ENCODE peak calls at places on chromosome 7, in seven cellular contexts. S, Q, P, X, Z, F and R are unnamed samples.

GRCh38 chr7:30799206-30799975 is 28.2 kb downstream of the MINDY4 start:
- DNase-seq in P (no peak), S (no peak), X (no peak), F (peak; percentile 27), Z (peak; percentile 84), Q (no peak), R (no peak)

GRCh38 chr7:73991522-73992103 is 36.4 kb upstream of the ELN start:
- DNase-seq in X (no peak), Q (no peak), F (no peak), Z (no peak), S (no peak), P (no peak), R (no peak)

GRCh38 chr7:138223402-138223872 is 147.2 kb downstream of the AKR1D1 start:
- DNase-seq in P (no peak), Q (no peak), S (no peak), F (no peak), Z (no peak), X (no peak), R (no peak)

GRCh38 chr7:118281196-118281595 is 56.7 kb downstream of the ANKRD7 start:
- DNase-seq in P (no peak), Q (no peak), F (no peak), S (no peak), Z (no peak), X (no peak), R (no peak)

GRCh38 chr7:73741600-73741999 is 3.0 kb upstream of the ABHD11 start:
- DNase-seq in X (no peak), S (no peak), Z (no peak), Q (no peak), P (no peak), F (peak; percentile 59), R (no peak)

GRCh38 chr7:69399038-69399800 is 199.1 kb upstream of the AUTS2 start:
- DNase-seq in X (no peak), F (no peak), Z (no peak), P (peak; percentile 42), Q (no peak), S (no peak), R (no peak)

GRCh38 chr7:33816106-33816505 is 89.2 kb upstream of the BMPER start:
- DNase-seq in S (no peak), X (no peak), Q (no peak), P (no peak), F (no peak), Z (no peak), R (no peak)

GRCh38 chr7:69062020-69062760 is 536.1 kb upstream of the AUTS2 start:
- DNase-seq in P (no peak), Z (no peak), F (no peak), X (no peak), S (no peak), Q (no peak), R (no peak)

GRCh38 chr7:106731637-106732036 is 70.7 kb upstream of the CCDC71L start:
- DNase-seq in S (no peak), X (no peak), Q (no peak), F (no peak), P (no peak), Z (no peak), R (no peak)

GRCh38 chr7:100674441-100675407 is 1.2 kb downstream of the GNB2 start:
- DNase-seq in F (peak; percentile 69), S (no peak), P (peak; percentile 68), X (no peak), Z (no peak), Q (no peak), R (no peak)

GRCh38 chr7:45940939-45941338 is 19.9 kb upstream of the IGFBP3 start:
- DNase-seq in P (no peak), Z (no peak), S (no peak), X (no peak), Q (no peak), F (no peak), R (no peak)

GRCh38 chr7:6299774-6300173 is 27.4 kb upstream of the CYTH3 start:
- DNase-seq in Q (no peak), S (no peak), X (no peak), F (no peak), Z (no peak), P (no peak), R (no peak)

GRCh38 chr7:142626420-142627035 is 122.7 kb upstream of the PRSS1 start:
- DNase-seq in F (peak; percentile 94), Q (peak; percentile 60), Z (no peak), X (peak; percentile 25), S (peak; percentile 56), P (peak; percentile 52), R (peak; percentile 22)

GRCh38 chr7:155979566-155979965 is 167.3 kb upstream of the SHH start:
- DNase-seq in P (no peak), F (no peak), S (no peak), X (no peak), Q (no peak), Z (no peak), R (no peak)

GRCh38 chr7:43844257-43844656 is 25.1 kb downstream of the MRPS24 start:
- DNase-seq in F (no peak), Z (no peak), S (no peak), P (no peak), X (no peak), Q (no peak), R (no peak)

GRCh38 chr7:140646931-140647647 is 6.5 kb upstream of the DENND2A start:
- DNase-seq in Q (peak; percentile 76), Z (no peak), S (peak; percentile 50), X (peak; percentile 49), F (peak; percentile 78), P (peak; percentile 90), R (no peak)

GRCh38 chr7:1703475-1704325 is 33.6 kb downstream of the ELFN1 start:
- DNase-seq in S (no peak), X (no peak), Z (no peak), P (peak; percentile 32), F (peak; percentile 44), Q (no peak), R (no peak)

GRCh38 chr7:21218155-21218554 is 209.7 kb upstream of the SP4 start:
- DNase-seq in Z (no peak), P (no peak), S (no peak), X (no peak), F (no peak), Q (no peak), R (no peak)

GRCh38 chr7:129037585-129037984 is 17.3 kb downstream of the TNPO3 start:
- DNase-seq in F (no peak), Q (peak; percentile 17), S (no peak), P (no peak), X (no peak), Z (no peak), R (no peak)

GRCh38 chr7:140289804-140290203 is 108.5 kb downstream of the SLC37A3 start:
- DNase-seq in P (no peak), Q (no peak), F (no peak), X (no peak), S (no peak), Z (no peak), R (no peak)

GRCh38 chr7:83648464-83649241 is at the start of gene SEMA3E:
- DNase-seq in X (no peak), Z (no peak), P (no peak), Q (no peak), S (peak; percentile 15), F (peak; percentile 54), R (peak; percentile 65)

GRCh38 chr7:49775065-49775948 is 1.9 kb downstream of the VWC2 start:
- DNase-seq in Q (no peak), X (no peak), Z (no peak), P (peak; percentile 31), S (no peak), F (peak; percentile 61), R (no peak)

DNA sequence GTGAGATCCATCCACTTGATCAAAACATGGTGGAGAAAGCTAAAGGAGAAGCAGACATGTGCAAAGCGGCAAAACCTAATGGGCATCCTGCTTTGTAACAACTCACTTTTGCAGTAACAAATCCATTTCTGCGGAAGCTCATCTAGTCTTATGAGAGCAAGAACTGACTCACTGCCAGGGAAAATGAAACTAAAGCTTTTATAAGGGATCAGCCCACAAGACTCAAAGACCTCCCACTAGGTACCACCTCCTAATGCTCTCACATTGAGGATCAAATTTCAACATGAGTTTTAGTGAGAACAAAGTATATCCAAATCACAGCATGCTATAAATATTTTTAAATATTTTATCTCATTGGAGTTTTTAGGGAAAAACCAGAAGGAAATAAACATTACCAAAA is 120.1 kb upstream of the GNAI1 start:
- DNase-seq in S (no peak), Z (no peak), F (no peak), X (no peak), Q (no peak), P (no peak), R (no peak)
- TF ChIP-seq SIN3A in S (no peak), Z (no peak), F (no peak), X (no peak), Q (no peak), P (no peak), R (no peak)

DNA sequence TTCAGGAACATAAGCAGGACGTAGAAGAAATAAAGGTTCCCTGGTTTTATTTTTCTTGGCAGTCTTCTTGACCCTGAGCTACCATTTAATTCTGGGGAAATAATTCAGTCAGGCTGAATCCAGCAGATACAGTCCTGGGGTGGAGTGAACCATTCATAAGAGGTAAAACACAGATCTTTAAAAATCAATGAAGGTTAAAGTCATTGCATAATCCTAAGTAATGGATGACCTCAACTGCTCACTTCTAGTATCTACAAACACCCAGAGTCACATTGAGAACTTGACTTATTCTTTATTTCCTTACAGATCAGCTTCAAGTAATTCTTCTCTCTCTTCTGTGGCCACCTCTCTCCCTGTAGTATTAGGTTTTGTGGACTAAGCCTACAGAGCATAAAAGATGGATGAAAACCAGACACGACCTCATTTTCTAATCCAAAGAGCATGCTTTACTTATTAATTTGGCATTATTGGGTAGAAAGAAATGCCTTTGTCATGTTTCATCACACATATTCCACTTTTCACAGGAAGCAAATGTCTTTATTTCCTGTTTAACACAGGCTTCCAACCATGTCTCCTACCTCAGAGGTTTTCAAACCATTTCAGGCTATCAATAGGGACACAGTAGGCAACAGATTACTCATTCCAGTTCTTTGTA is 182.3 kb upstream of the IMMP2L start:
- DNase-seq in S (no peak), Q (no peak), F (no peak), P (no peak), Z (no peak), X (no peak), R (no peak)
- TF ChIP-seq SIN3A in S (no peak), Q (no peak), F (no peak), P (peak; percentile 30), Z (no peak), X (no peak), R (no peak)

DNA sequence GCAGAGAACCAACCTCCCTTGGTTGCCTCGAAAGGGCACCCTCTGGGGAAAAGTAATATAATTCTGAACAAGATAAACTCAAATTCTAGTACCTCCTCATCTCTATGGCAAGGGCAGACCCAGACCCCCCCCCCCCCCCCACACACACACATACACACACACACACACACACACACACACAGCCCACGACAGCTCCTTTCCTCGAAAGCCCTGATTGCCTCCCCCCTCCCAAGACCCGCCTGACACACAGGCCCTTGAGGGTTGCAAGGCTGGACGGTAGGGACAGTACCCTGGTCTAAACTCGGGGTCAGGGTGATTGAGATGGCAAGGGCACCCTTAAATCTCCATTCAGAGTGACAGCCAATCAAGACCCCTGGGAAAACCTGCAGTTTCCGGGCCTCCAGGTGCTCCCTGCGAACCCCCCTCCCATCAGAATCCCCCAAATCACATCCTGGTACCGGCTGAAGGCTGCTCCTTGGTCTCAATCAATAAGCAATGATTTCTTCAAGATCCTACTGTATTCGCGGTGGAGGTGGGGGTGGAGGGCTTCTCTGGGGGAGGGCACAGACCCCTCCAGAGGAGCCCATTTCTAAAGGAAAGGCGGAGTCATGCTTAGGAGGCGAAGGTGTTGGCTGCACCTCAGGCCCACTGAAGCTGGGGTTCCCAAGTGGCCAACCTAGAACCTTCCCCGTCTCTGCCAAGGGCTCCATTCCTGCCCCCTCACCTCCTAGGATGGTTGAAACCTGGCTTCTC is 100.7 kb downstream of the HIP1 start:
- DNase-seq in S (no peak), X (no peak), P (peak; percentile 49), F (no peak), Q (no peak), Z (no peak), R (no peak)
- TF ChIP-seq SIN3A in S (no peak), X (no peak), P (no peak), F (no peak), Q (no peak), Z (no peak), R (no peak)

GRCh38 chr7:151520419-151521229 is 929 bp upstream of the RHEB start:
- DNase-seq in X (no peak), S (no peak), F (peak; percentile 56), P (peak; percentile 76), Z (no peak), Q (no peak), R (no peak)
- TF ChIP-seq SIN3A in X (no peak), S (no peak), F (no peak), P (no peak), Z (no peak), Q (no peak), R (no peak)